ENCODE peak calls at places on chromosomes 4 and X, in nine cellular contexts. K is CD8-positive, alpha-beta T cell; X is HuH-7; F is Karpas-422; I is activated T-cell treated with anti-CD3 and anti-CD28 coated beads, Interleukin-2, amount 50 U/mL, for 72 hours; W is stimulated activated CD4-positive, alpha-beta T cell treated with anti-CD3 and anti-CD28 coated beads, Interleukin-15, amount 100 ng/mL, for 24 hours; S is iPS-NIHi11; P is neural progenitor cell; M is NCI-H1436 treated with DMSO at 0.1 percent for 48 hours. U is an unnamed sample.

GRCh38 chr4:7876096-7876993 is 63.3 kb downstream of the AFAP1 start:
- DNase-seq in F (no peak), P (peak), W (peak), K (no peak), X (peak), S (peak), I (peak), M (no peak), U (peak)

GRCh38 chr4:2545321-2546013 is 9.0 kb downstream of the FAM193A start:
- DNase-seq in F (no peak), I (no peak), M (no peak), P (no peak), S (no peak), K (no peak), X (no peak), W (no peak), U (no peak)

GRCh38 chrX:7115557-7115956 is 32.0 kb upstream of the STS start:
- DNase-seq in W (no peak), M (no peak), S (no peak), P (no peak), I (no peak), X (no peak), K (no peak), F (no peak), U (no peak)

GRCh38 chr4:21451032-21451431 is 497.5 kb downstream of the KCNIP4 start:
- DNase-seq in I (no peak), W (no peak), P (no peak), X (no peak), M (no peak), S (no peak), F (no peak), K (no peak), U (no peak)

GRCh38 chr4:81314196-81314896 is 99.3 kb upstream of the PRKG2 start:
- DNase-seq in S (no peak), X (no peak), I (no peak), P (peak), W (no peak), K (no peak), F (no peak), M (no peak), U (no peak)

GRCh38 chr4:115834441-115834840 is 721.0 kb upstream of the NDST4 start:
- DNase-seq in S (no peak), M (no peak), F (no peak), W (no peak), K (no peak), P (no peak), X (no peak), I (no peak), U (no peak)

GRCh38 chrX:154593201-154593600 is 8.3 kb downstream of the CTAG1A start:
- DNase-seq in P (no peak), K (no peak), F (peak), W (no peak), M (no peak), S (no peak), I (no peak), X (no peak), U (no peak)

GRCh38 chr4:124212835-124213640 is 499.5 kb downstream of the ANKRD50 start:
- DNase-seq in X (no peak), K (no peak), P (no peak), F (no peak), M (no peak), W (no peak), S (no peak), I (no peak), U (no peak)

GRCh38 chr4:82354788-82355187 is 19.0 kb downstream of the HNRNPD start:
- DNase-seq in X (no peak), F (no peak), P (no peak), M (no peak), I (no peak), K (no peak), S (no peak), W (no peak), U (no peak)

GRCh38 chrX:68843992-68844391 is 15.2 kb downstream of the EFNB1 start:
- DNase-seq in S (no peak), F (no peak), P (no peak), I (no peak), M (no peak), X (no peak), K (no peak), W (no peak), U (no peak)

GRCh38 chr4:3879681-3880594 is 113.8 kb downstream of the ADRA2C start:
- DNase-seq in P (no peak), X (no peak), W (peak), F (peak), M (no peak), S (peak), K (peak), I (no peak), U (no peak)

GRCh38 chrX:2489446-2490445 is 11.0 kb downstream of the DHRSX start:
- DNase-seq in M (no peak), F (no peak), W (no peak), I (no peak), X (no peak), P (no peak), S (no peak), K (no peak), U (no peak)

GRCh38 chr4:145956288-145956890 is 17.8 kb upstream of the ZNF827 start:
- DNase-seq in P (peak), W (peak), S (peak), M (no peak), K (peak), X (peak), I (peak), F (peak), U (no peak)

GRCh38 chr4:155526452-155527169 is 140.0 kb upstream of the GUCY1A1 start:
- DNase-seq in X (no peak), W (no peak), P (no peak), S (no peak), F (no peak), M (no peak), K (no peak), I (no peak), U (no peak)

GRCh38 chrX:43973249-43973672 is at the start of gene NDP:
- DNase-seq in P (peak), K (no peak), W (no peak), M (no peak), X (no peak), S (no peak), I (no peak), F (no peak), U (no peak)

GRCh38 chrX:119638725-119639471 is 32.7 kb upstream of the NKRF start:
- DNase-seq in I (no peak), P (no peak), F (no peak), M (no peak), X (no peak), S (no peak), K (no peak), W (no peak), U (no peak)

GRCh38 chr4:143234153-143234552 is 49.4 kb downstream of the USP38 start:
- DNase-seq in F (no peak), I (no peak), S (no peak), P (no peak), W (no peak), X (no peak), K (no peak), M (no peak), U (no peak)

GRCh38 chrX:68647156-68647957 is at the start of gene STARD8:
- DNase-seq in I (no peak), S (peak), F (no peak), X (no peak), P (peak), K (no peak), W (no peak), M (no peak), U (no peak)

GRCh38 chrX:154466907-154467306 is 8.8 kb downstream of the PLXNA3 start:
- DNase-seq in F (no peak), M (no peak), W (no peak), I (no peak), P (no peak), S (no peak), X (no peak), K (no peak), U (no peak)

GRCh38 chr4:97911236-97911906 is 231.9 kb downstream of the STPG2 start:
- DNase-seq in M (no peak), X (peak), K (no peak), P (peak), W (no peak), F (no peak), S (peak), I (no peak), U (no peak)

GRCh38 chr4:102678695-102679335 is 82.0 kb downstream of the MANBA start:
- DNase-seq in S (no peak), K (no peak), P (no peak), W (no peak), I (no peak), F (no peak), X (no peak), M (no peak), U (no peak)

GRCh38 chr4:40515398-40516293 is 114.0 kb downstream of the RBM47 start:
- DNase-seq in F (peak), X (peak), S (no peak), K (no peak), M (no peak), P (peak), I (peak), W (peak), U (no peak)

U was measured in naive thymus-derived CD4-positive, alpha-beta T cell.